ENCODE peak calls at places on chromosomes 3 and 15, in five cellular contexts. One of them, this sample, is unnamed.

GRCh38 chr15:87477759-87478687 is 778.5 kb downstream of the NTRK3 start:
- DNase-seq in astrocyte of the spinal cord: peak; percentile 89
- DNase-seq in brain microvascular endothelial cell: peak; percentile 68
- DNase-seq in heart right ventricle: peak; percentile 57
- DNase-seq in breast epithelium: no peak
- DNase-seq in this sample: peak; percentile 3

GRCh38 chr3:20344400-20344959 is 158.5 kb upstream of the SGO1 start:
- DNase-seq in astrocyte of the spinal cord: no peak
- DNase-seq in brain microvascular endothelial cell: no peak
- DNase-seq in heart right ventricle: no peak
- DNase-seq in breast epithelium: no peak
- DNase-seq in this sample: no peak

GRCh38 chr15:71512281-71513016 is 297.9 kb upstream of the NR2E3 start:
- DNase-seq in astrocyte of the spinal cord: peak; percentile 27
- DNase-seq in brain microvascular endothelial cell: no peak
- DNase-seq in heart right ventricle: no peak
- DNase-seq in breast epithelium: no peak
- DNase-seq in this sample: no peak

GRCh38 chr15:95669146-95669922 is 661.2 kb upstream of the NR2F2 start:
- DNase-seq in astrocyte of the spinal cord: peak; percentile 43
- DNase-seq in brain microvascular endothelial cell: no peak
- DNase-seq in heart right ventricle: no peak
- DNase-seq in breast epithelium: no peak
- DNase-seq in this sample: no peak

GRCh38 chr3:169552533-169552932 is 111.0 kb downstream of the MECOM start:
- DNase-seq in astrocyte of the spinal cord: peak; percentile 6
- DNase-seq in brain microvascular endothelial cell: no peak
- DNase-seq in heart right ventricle: no peak
- DNase-seq in breast epithelium: no peak
- DNase-seq in this sample: no peak

GRCh38 chr3:153835540-153835939 is 285.6 kb upstream of the ARHGEF26 start:
- DNase-seq in astrocyte of the spinal cord: no peak
- DNase-seq in brain microvascular endothelial cell: no peak
- DNase-seq in heart right ventricle: no peak
- DNase-seq in breast epithelium: no peak
- DNase-seq in this sample: no peak

GRCh38 chr3:24688446-24689148 is 193.9 kb upstream of the THRB start:
- DNase-seq in astrocyte of the spinal cord: peak; percentile 51
- DNase-seq in brain microvascular endothelial cell: peak; percentile 76
- DNase-seq in heart right ventricle: no peak
- DNase-seq in breast epithelium: no peak
- DNase-seq in this sample: no peak

GRCh38 chr3:26827169-26827568 is 204.6 kb downstream of the LRRC3B start:
- DNase-seq in astrocyte of the spinal cord: no peak
- DNase-seq in brain microvascular endothelial cell: no peak
- DNase-seq in heart right ventricle: no peak
- DNase-seq in breast epithelium: no peak
- DNase-seq in this sample: no peak

GRCh38 chr3:37458162-37458895 is 283.9 kb upstream of the LRRFIP2 start:
- DNase-seq in astrocyte of the spinal cord: no peak
- DNase-seq in brain microvascular endothelial cell: no peak
- DNase-seq in heart right ventricle: no peak
- DNase-seq in breast epithelium: no peak
- DNase-seq in this sample: no peak

GRCh38 chr3:43885908-43886618 is 195.3 kb downstream of the ABHD5 start:
- DNase-seq in astrocyte of the spinal cord: no peak
- DNase-seq in brain microvascular endothelial cell: no peak
- DNase-seq in heart right ventricle: no peak
- DNase-seq in breast epithelium: no peak
- DNase-seq in this sample: no peak

GRCh38 chr3:88188436-88188835 is 38.7 kb downstream of the C3orf38 start:
- DNase-seq in astrocyte of the spinal cord: no peak
- DNase-seq in brain microvascular endothelial cell: peak; percentile 69
- DNase-seq in heart right ventricle: peak; percentile 10
- DNase-seq in breast epithelium: no peak
- DNase-seq in this sample: no peak

GRCh38 chr15:78988361-78988911 is 43.6 kb upstream of the CTSH start:
- DNase-seq in astrocyte of the spinal cord: peak; percentile 97
- DNase-seq in brain microvascular endothelial cell: peak; percentile 97
- DNase-seq in heart right ventricle: peak; percentile 59
- DNase-seq in breast epithelium: no peak
- DNase-seq in this sample: no peak

GRCh38 chr3:68957895-68958294 is 25.5 kb upstream of the TAFA4 start:
- DNase-seq in astrocyte of the spinal cord: no peak
- DNase-seq in brain microvascular endothelial cell: no peak
- DNase-seq in heart right ventricle: no peak
- DNase-seq in breast epithelium: no peak
- DNase-seq in this sample: no peak

GRCh38 chr15:66008920-66009572 is 139.8 kb downstream of the RAB11A start:
- DNase-seq in astrocyte of the spinal cord: no peak
- DNase-seq in brain microvascular endothelial cell: no peak
- DNase-seq in heart right ventricle: no peak
- DNase-seq in breast epithelium: no peak
- DNase-seq in this sample: peak; percentile 24

GRCh38 chr3:96869316-96869715 is 54.9 kb downstream of the EPHA6 start:
- DNase-seq in astrocyte of the spinal cord: no peak
- DNase-seq in brain microvascular endothelial cell: no peak
- DNase-seq in heart right ventricle: no peak
- DNase-seq in breast epithelium: no peak
- DNase-seq in this sample: no peak

GRCh38 chr3:132980102-132980501 is 58.1 kb upstream of the TMEM108 start:
- DNase-seq in astrocyte of the spinal cord: no peak
- DNase-seq in brain microvascular endothelial cell: no peak
- DNase-seq in heart right ventricle: no peak
- DNase-seq in breast epithelium: no peak
- DNase-seq in this sample: no peak

GRCh38 chr3:52851348-52851747 is 16.5 kb upstream of the MUSTN1 start:
- DNase-seq in astrocyte of the spinal cord: peak; percentile 29
- DNase-seq in brain microvascular endothelial cell: no peak
- DNase-seq in heart right ventricle: no peak
- DNase-seq in breast epithelium: no peak
- DNase-seq in this sample: peak; percentile 4

GRCh38 chr3:158991146-158991705 is 189.4 kb downstream of the MFSD1 start:
- DNase-seq in astrocyte of the spinal cord: no peak
- DNase-seq in brain microvascular endothelial cell: no peak
- DNase-seq in heart right ventricle: no peak
- DNase-seq in breast epithelium: no peak
- DNase-seq in this sample: no peak

GRCh38 chr3:165130709-165131108 is 52.4 kb upstream of the SI start:
- DNase-seq in astrocyte of the spinal cord: no peak
- DNase-seq in brain microvascular endothelial cell: no peak
- DNase-seq in heart right ventricle: no peak
- DNase-seq in breast epithelium: no peak
- DNase-seq in this sample: no peak

DNA sequence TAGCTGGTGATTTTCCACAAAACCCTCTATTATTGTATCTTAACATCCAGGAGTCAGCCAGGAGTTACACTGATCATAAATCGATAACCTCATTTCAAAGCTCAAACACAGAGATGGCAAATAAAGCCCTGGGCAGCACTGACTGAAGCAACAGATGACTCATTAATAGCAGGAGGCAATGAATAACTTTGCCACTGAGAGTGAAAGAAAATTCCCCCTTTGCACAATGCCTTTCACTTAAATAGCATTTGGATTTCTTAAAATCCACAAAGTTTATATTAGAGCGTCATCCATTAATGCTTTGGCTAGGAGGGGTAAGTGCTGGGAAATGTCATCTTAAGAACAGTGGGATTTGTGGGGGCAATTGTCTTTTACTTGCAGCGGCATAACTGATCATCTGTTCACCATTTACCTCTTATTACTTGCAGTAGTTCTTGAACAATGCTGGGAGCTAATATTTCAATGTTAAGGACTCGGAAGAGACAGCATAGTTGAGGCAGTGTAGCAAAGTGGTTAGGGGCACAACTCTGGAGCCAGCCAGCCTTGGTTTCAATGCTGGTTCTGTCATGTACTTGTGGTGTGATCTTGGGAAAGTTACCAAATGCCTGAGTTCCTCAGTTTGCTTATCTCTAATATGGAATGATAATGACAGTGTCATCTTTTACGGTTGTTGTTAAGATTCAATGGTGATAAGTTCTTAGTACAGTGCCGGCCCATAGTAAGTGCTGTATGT is 630.4 kb upstream of the TBL1XR1 start:
- DNase-seq in astrocyte of the spinal cord: peak; percentile 90
- DNase-seq in brain microvascular endothelial cell: peak; percentile 73
- DNase-seq in heart right ventricle: no peak
- DNase-seq in breast epithelium: no peak
- DNase-seq in this sample: peak; percentile 36
- H3K4me3 ChIP-seq in astrocyte of the spinal cord: no peak overlapping the region
- H3K4me3 ChIP-seq in brain microvascular endothelial cell: no peak overlapping the region
- H3K4me3 ChIP-seq in heart right ventricle: no peak overlapping the region
- H3K4me3 ChIP-seq in breast epithelium: no peak overlapping the region
- H3K4me3 ChIP-seq in this sample: no peak overlapping the region

GRCh38 chr15:29126821-29127461 is 142.7 kb downstream of the NSMCE3 start:
- DNase-seq in astrocyte of the spinal cord: no peak
- DNase-seq in brain microvascular endothelial cell: no peak
- DNase-seq in heart right ventricle: no peak
- DNase-seq in breast epithelium: no peak
- DNase-seq in this sample: no peak
- TF ChIP-seq CTCF in astrocyte of the spinal cord: peak; percentile 18
- TF ChIP-seq CTCF in brain microvascular endothelial cell: peak; percentile 47
- TF ChIP-seq CTCF in heart right ventricle: no peak
- TF ChIP-seq CTCF in breast epithelium: no peak
- TF ChIP-seq CTCF in this sample: peak; percentile 13

GRCh38 chr15:100696452-100696851 is 94.1 kb downstream of the ASB7 start:
- DNase-seq in astrocyte of the spinal cord: no peak
- DNase-seq in brain microvascular endothelial cell: peak; percentile 66
- DNase-seq in heart right ventricle: no peak
- DNase-seq in breast epithelium: no peak
- DNase-seq in this sample: no peak
- H3K4me3 ChIP-seq in astrocyte of the spinal cord: no peak overlapping the region
- H3K4me3 ChIP-seq in brain microvascular endothelial cell: no peak overlapping the region
- H3K4me3 ChIP-seq in heart right ventricle: no peak overlapping the region
- H3K4me3 ChIP-seq in breast epithelium: no peak overlapping the region
- H3K4me3 ChIP-seq in this sample: no peak overlapping the region

DNA sequence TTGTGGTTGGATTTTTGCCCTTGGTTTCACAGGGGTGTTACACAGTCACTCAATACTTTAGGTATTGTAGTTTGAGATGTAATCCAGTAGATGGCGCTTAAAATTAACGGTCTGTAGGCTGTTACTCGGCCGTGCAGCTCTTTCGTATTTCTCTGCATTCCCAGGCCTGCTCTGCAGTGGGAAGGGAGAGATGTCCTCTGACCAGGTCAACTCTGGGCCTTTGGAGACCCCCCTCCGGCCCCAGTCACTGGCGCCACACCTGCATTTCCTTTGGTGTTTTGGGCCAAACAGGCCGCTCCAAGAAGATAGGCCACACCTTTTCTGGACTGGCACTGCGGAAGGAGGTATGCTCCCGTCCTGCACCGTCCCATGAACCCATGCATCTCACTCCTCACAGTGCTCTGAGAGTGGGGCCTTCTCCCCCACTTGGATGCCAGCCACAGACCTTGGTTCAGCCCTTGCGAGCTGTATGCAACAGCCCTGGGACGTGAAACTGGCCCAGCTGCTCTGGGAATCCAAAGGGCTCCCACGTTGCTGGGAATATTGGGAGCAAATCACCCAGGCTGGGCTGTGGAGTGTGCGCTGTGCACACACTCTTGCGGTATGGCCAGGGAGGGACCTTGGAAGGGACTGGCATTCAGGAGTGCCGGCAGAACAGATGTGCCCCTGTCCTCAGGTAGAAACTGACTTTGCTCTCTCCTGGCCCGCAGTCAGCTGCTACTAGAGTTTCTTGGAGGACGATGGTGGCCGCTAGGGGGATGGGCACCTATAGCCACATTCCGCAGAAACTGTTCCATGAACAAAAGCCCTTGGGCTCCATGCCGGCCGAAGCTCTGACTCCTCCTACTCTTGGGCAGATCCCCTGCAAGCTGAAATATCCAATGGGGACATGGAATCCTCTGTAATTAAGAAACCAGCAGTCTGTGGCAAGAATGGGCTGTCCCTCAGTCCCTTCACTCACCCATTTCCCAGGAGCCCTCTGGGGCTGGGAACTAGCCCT is 410.5 kb upstream of the CADM2 start:
- DNase-seq in astrocyte of the spinal cord: peak; percentile 14
- DNase-seq in brain microvascular endothelial cell: no peak
- DNase-seq in heart right ventricle: no peak
- DNase-seq in breast epithelium: no peak
- DNase-seq in this sample: peak; percentile 42
- TF ChIP-seq CTCF in astrocyte of the spinal cord: peak; percentile 51
- TF ChIP-seq CTCF in brain microvascular endothelial cell: peak; percentile 50
- TF ChIP-seq CTCF in heart right ventricle: peak; percentile 53
- TF ChIP-seq CTCF in breast epithelium: peak; percentile 35
- TF ChIP-seq CTCF in this sample: peak; percentile 65

This sample was measured in A673.